ENCODE peak calls at places on chromosomes 12 and 14, in seven cellular contexts. One of them, this sample, is unnamed.
A peak's percentile ranks its signal among the peaks of the same experiment; 100 is the strongest.

GRCh38 chr12:34219046-34219770 is 196.9 kb downstream of the ALG10 start:
- DNase-seq in RPMI8226: no peak
- DNase-seq in cardiac muscle cell: no peak
- DNase-seq in M059J: no peak
- DNase-seq in activated effector memory CD4-positive, alpha-beta T cell treated with Interleukin-2 at 50 U/mL for 16 hours: no peak
- DNase-seq in T-helper 1 cell: no peak
- DNase-seq in GM19239: no peak
- DNase-seq in this sample: no peak

GRCh38 chr14:34098045-34098984 is 147.4 kb upstream of the EGLN3 start:
- DNase-seq in M059J: peak; percentile 56
- DNase-seq in GM19239: no peak
- DNase-seq in activated effector memory CD4-positive, alpha-beta T cell treated with Interleukin-2 at 50 U/mL for 16 hours: peak; percentile 8
- DNase-seq in RPMI8226: peak; percentile 28
- DNase-seq in cardiac muscle cell: peak; percentile 76
- DNase-seq in T-helper 1 cell: no peak
- DNase-seq in this sample: no peak

GRCh38 chr14:104140463-104141331 is 2.3 kb downstream of the KIF26A start:
- DNase-seq in GM19239: no peak
- DNase-seq in M059J: no peak
- DNase-seq in activated effector memory CD4-positive, alpha-beta T cell treated with Interleukin-2 at 50 U/mL for 16 hours: no peak
- DNase-seq in T-helper 1 cell: peak; percentile 10
- DNase-seq in cardiac muscle cell: no peak
- DNase-seq in RPMI8226: no peak
- DNase-seq in this sample: no peak

GRCh38 chr14:104632781-104633180 is 28.2 kb upstream of the TMEM179 start:
- DNase-seq in RPMI8226: no peak
- DNase-seq in T-helper 1 cell: no peak
- DNase-seq in M059J: no peak
- DNase-seq in cardiac muscle cell: no peak
- DNase-seq in GM19239: no peak
- DNase-seq in activated effector memory CD4-positive, alpha-beta T cell treated with Interleukin-2 at 50 U/mL for 16 hours: no peak
- DNase-seq in this sample: no peak

GRCh38 chr12:66600805-66601392 is 78.0 kb downstream of the GRIP1 start:
- DNase-seq in activated effector memory CD4-positive, alpha-beta T cell treated with Interleukin-2 at 50 U/mL for 16 hours: no peak
- DNase-seq in RPMI8226: no peak
- DNase-seq in T-helper 1 cell: no peak
- DNase-seq in M059J: no peak
- DNase-seq in GM19239: no peak
- DNase-seq in cardiac muscle cell: no peak
- DNase-seq in this sample: no peak

GRCh38 chr12:26100966-26101744 is 23.7 kb downstream of the BHLHE41 start:
- DNase-seq in activated effector memory CD4-positive, alpha-beta T cell treated with Interleukin-2 at 50 U/mL for 16 hours: no peak
- DNase-seq in cardiac muscle cell: no peak
- DNase-seq in GM19239: no peak
- DNase-seq in RPMI8226: peak; percentile 59
- DNase-seq in M059J: no peak
- DNase-seq in T-helper 1 cell: no peak
- DNase-seq in this sample: no peak

GRCh38 chr12:119748512-119748911 is 80.6 kb downstream of the PRKAB1 start:
- DNase-seq in GM19239: no peak
- DNase-seq in M059J: peak; percentile 53
- DNase-seq in RPMI8226: no peak
- DNase-seq in cardiac muscle cell: no peak
- DNase-seq in T-helper 1 cell: no peak
- DNase-seq in activated effector memory CD4-positive, alpha-beta T cell treated with Interleukin-2 at 50 U/mL for 16 hours: no peak
- DNase-seq in this sample: no peak

GRCh38 chr14:98252819-98253218 is 1019.2 kb downstream of the BCL11B start:
- DNase-seq in RPMI8226: no peak
- DNase-seq in cardiac muscle cell: no peak
- DNase-seq in M059J: no peak
- DNase-seq in activated effector memory CD4-positive, alpha-beta T cell treated with Interleukin-2 at 50 U/mL for 16 hours: no peak
- DNase-seq in T-helper 1 cell: no peak
- DNase-seq in GM19239: no peak
- DNase-seq in this sample: no peak

GRCh38 chr12:124720019-124720686 is 143.5 kb downstream of the SCARB1 start:
- DNase-seq in activated effector memory CD4-positive, alpha-beta T cell treated with Interleukin-2 at 50 U/mL for 16 hours: no peak
- DNase-seq in GM19239: no peak
- DNase-seq in T-helper 1 cell: no peak
- DNase-seq in cardiac muscle cell: peak; percentile 68
- DNase-seq in RPMI8226: no peak
- DNase-seq in M059J: peak; percentile 91
- DNase-seq in this sample: peak; percentile 65

GRCh38 chr14:60482743-60483142 is 3.1 kb downstream of the C14orf39 start:
- DNase-seq in cardiac muscle cell: no peak
- DNase-seq in T-helper 1 cell: no peak
- DNase-seq in GM19239: no peak
- DNase-seq in M059J: peak; percentile 21
- DNase-seq in RPMI8226: no peak
- DNase-seq in activated effector memory CD4-positive, alpha-beta T cell treated with Interleukin-2 at 50 U/mL for 16 hours: no peak
- DNase-seq in this sample: no peak

This sample was measured in MG63.